ENCODE peak calls at places on chromosomes 5 and 9, in seven cellular contexts. E is DND-41, M is esophagus muscularis mucosa, Y is testis, Q is transverse colon, U is heart right ventricle, S is brain microvascular endothelial cell. L is an unnamed sample.

GRCh38 chr5:93580387-93581100 is 475 bp downstream of the NR2F1-AS1 start:
- DNase-seq in E (no peak), M (peak; percentile 91), Y (no peak), Q (no peak), U (no peak), S (no peak), L (no peak)

GRCh38 chr5:14208071-14209021 is 65.2 kb downstream of the TRIO start:
- DNase-seq in E (no peak), M (no peak), Y (peak; percentile 48), Q (peak; percentile 59), U (no peak), S (peak; percentile 79), L (no peak)

GRCh38 chr9:6842584-6842947 is 84.8 kb downstream of the KDM4C start:
- DNase-seq in E (no peak), M (no peak), Y (no peak), Q (no peak), U (no peak), S (peak; percentile 76), L (no peak)

GRCh38 chr9:101601904-101602765 is 7.4 kb upstream of the PPP3R2 start:
- DNase-seq in E (peak; percentile 6), M (peak; percentile 42), Y (peak; percentile 29), Q (no peak), U (peak; percentile 16), S (peak; percentile 37), L (peak; percentile 64)

GRCh38 chr5:61625682-61626620 is 293.9 kb downstream of the ZSWIM6 start:
- DNase-seq in E (no peak), M (no peak), Y (peak; percentile 88), Q (peak; percentile 83), U (peak; percentile 82), S (no peak), L (peak; percentile 58)

GRCh38 chr5:120454094-120454798 is 9.9 kb upstream of the PRR16 start:
- DNase-seq in E (no peak), M (no peak), Y (no peak), Q (no peak), U (peak; percentile 11), S (peak; percentile 71), L (peak; percentile 90)

GRCh38 chr5:61052870-61053269 is 107.9 kb downstream of the NDUFAF2 start:
- DNase-seq in E (no peak), M (no peak), Y (no peak), Q (no peak), U (no peak), S (peak; percentile 83), L (no peak)

GRCh38 chr9:103319979-103320378 is 324.8 kb downstream of the CYLC2 start:
- DNase-seq in E (no peak), M (no peak), Y (no peak), Q (no peak), U (no peak), S (no peak), L (no peak)

GRCh38 chr9:85040806-85041575 is 371.5 kb downstream of the NTRK2 start:
- DNase-seq in E (no peak), M (no peak), Y (peak; percentile 86), Q (no peak), U (no peak), S (no peak), L (no peak)

GRCh38 chr5:102286465-102286864 is 9.6 kb downstream of the SLCO4C1 start:
- DNase-seq in E (no peak), M (no peak), Y (no peak), Q (no peak), U (no peak), S (no peak), L (no peak)

GRCh38 chr9:91727972-91728371 is 222.1 kb downstream of the ROR2 start:
- DNase-seq in E (no peak), M (no peak), Y (no peak), Q (no peak), U (no peak), S (no peak), L (no peak)

GRCh38 chr5:151454166-151454565 is 6.8 kb downstream of the SLC36A1 start:
- DNase-seq in E (no peak), M (no peak), Y (no peak), Q (peak; percentile 60), U (no peak), S (no peak), L (peak; percentile 23)

GRCh38 chr5:10099548-10099947 is 150.1 kb downstream of the ATPSCKMT start:
- DNase-seq in E (no peak), M (no peak), Y (no peak), Q (no peak), U (no peak), S (no peak), L (no peak)

GRCh38 chr5:10106806-10107205 is 142.9 kb downstream of the ATPSCKMT start:
- DNase-seq in E (no peak), M (no peak), Y (no peak), Q (no peak), U (no peak), S (no peak), L (no peak)

GRCh38 chr5:10106285-10106684 is 143.4 kb downstream of the ATPSCKMT start:
- DNase-seq in E (no peak), M (no peak), Y (no peak), Q (no peak), U (no peak), S (no peak), L (no peak)

DNA sequence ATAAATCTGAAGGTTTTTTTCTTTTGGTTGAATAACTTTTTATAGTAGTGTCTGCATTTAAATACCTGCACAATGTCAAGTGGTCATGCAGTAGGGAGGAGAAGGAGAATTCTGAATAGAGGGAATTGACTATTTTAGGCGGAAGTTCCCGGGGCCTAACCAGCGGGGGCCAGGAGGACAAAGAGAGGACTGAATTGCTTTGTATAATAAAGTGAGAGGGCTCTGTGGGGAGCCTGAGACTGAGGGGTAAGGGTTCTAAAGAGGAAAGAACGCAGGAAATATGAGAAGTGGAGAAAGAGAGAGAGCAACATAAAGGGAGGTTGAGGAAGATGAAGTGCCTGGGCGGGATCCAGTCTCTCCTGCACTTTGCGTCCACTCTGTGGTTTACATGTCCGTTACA is 146.6 kb downstream of the ATPSCKMT start:
- DNase-seq in E (no peak), M (no peak), Y (no peak), Q (no peak), U (no peak), S (no peak), L (no peak)
- H3K4me3 ChIP-seq in E (no peak overlapping the region), M (no peak overlapping the region), Y (no peak overlapping the region), Q (no peak overlapping the region), U (no peak overlapping the region), S (no peak overlapping the region), L (no peak overlapping the region)

DNA sequence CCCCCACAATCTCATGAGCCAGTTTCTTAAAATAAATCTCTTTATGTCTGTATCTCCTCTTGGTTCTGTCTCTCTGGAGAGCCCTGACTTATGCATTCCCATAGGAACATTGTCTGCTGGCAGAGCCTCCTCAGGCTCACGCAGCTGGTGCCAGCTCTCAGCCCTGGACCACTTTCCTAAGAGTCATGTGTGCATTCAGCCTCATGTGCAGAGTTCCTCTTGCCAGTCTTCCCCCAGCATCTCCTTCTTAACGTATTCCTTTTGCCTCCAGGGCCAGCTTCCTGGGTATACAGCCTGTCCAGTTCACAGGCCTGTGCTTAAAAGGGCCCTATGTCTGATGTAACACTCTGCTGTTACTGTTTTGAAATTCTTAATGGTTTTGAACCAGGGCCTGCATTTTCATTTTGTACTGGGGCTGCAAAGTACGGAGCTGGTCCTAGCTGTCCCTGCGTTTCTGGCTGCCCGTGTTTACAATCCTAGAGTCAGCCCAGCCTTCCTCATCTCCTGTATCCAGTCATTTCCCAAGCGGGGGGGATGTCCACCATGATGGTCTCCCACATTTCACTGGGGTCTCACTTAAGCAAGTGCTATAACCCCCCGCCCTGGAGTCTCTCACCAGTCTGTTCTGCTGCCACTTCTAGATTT is 18.1 kb downstream of the ANKRD33B start:
- DNase-seq in E (no peak), M (no peak), Y (no peak), Q (no peak), U (no peak), S (no peak), L (peak; percentile 16)
- H3K36me3 ChIP-seq in E (no peaks in the 10 kb centered on the region), M (no peaks in the 10 kb centered on the region), Y (no peaks in the 10 kb centered on the region), Q (no peaks in the 10 kb centered on the region), U (no peaks in the 10 kb centered on the region), S (no peaks in the 10 kb centered on the region), L (no peaks in the 10 kb centered on the region)

GRCh38 chr5:1669276-1670155 is 130.1 kb downstream of the MRPL36 start:
- DNase-seq in E (no peak), M (peak; percentile 90), Y (no peak), Q (no peak), U (no peak), S (no peak), L (no peak)

GRCh38 chr5:1667648-1668140 is 131.9 kb downstream of the MRPL36 start:
- DNase-seq in E (no peak), M (peak; percentile 89), Y (no peak), Q (no peak), U (no peak), S (no peak), L (no peak)

GRCh38 chr5:1666221-1666620 is 133.4 kb downstream of the MRPL36 start:
- DNase-seq in E (no peak), M (peak; percentile 19), Y (no peak), Q (no peak), U (no peak), S (no peak), L (no peak)

GRCh38 chr5:1666812-1667588 is 132.6 kb downstream of the MRPL36 start:
- DNase-seq in E (no peak), M (peak; percentile 57), Y (peak; percentile 71), Q (peak; percentile 37), U (no peak), S (no peak), L (peak; percentile 46)

DNA sequence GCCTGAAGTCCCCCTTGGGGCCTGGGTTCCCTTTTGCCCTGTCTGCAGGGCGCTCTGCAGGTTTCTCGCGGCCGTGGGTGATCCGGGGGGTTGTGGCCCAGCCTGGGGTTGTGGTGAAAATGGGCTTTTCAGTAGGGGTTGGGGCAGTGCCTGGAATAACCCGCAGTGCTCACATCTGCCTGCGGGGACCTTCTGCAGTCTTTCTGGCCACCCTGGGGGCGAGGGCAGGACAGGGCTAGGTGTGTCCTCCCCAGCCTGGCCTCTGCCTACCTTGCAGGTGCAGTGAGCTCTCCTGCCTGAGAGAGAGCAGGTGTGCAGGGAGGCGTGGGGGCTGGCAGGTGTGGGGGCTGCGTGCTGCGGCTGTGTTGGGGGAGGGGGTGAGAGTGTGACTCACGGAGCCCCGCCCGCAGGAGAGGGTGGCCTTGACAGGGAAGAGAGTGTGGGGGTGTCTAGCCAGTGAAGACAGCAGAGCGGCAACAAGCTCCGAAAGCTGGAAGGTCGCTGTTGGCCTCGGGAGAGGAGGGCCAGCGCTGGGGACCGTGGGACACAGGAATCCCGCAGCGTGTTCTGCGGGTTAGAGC is 131.4 kb downstream of the MRPL36 start:
- DNase-seq in E (no peak), M (no peak), Y (peak; percentile 43), Q (no peak), U (no peak), S (no peak), L (no peak)
- H3K4me3 ChIP-seq in E (no peak overlapping the region), M (no peak overlapping the region), Y (no peak overlapping the region), Q (no peak overlapping the region), U (no peak overlapping the region), S (no peak overlapping the region), L (no peak overlapping the region)

GRCh38 chr5:16666140-16666860 is 49.5 kb upstream of the RETREG1 start:
- DNase-seq in E (no peak), M (no peak), Y (no peak), Q (peak; percentile 20), U (no peak), S (no peak), L (no peak)

GRCh38 chr5:16664368-16664767 is 47.6 kb upstream of the RETREG1 start:
- DNase-seq in E (no peak), M (no peak), Y (no peak), Q (no peak), U (no peak), S (no peak), L (no peak)

GRCh38 chr5:16666861-16667481 is 50.2 kb upstream of the RETREG1 start:
- DNase-seq in E (no peak), M (peak; percentile 84), Y (peak; percentile 52), Q (peak; percentile 63), U (peak; percentile 60), S (no peak), L (peak; percentile 71)

GRCh38 chr5:16663848-16664247 is 47.1 kb upstream of the RETREG1 start:
- DNase-seq in E (no peak), M (no peak), Y (no peak), Q (no peak), U (no peak), S (no peak), L (no peak)

GRCh38 chr5:16665611-16666010 is 48.8 kb upstream of the RETREG1 start:
- DNase-seq in E (no peak), M (no peak), Y (no peak), Q (no peak), U (no peak), S (no peak), L (peak; percentile 25)
- H3K36me3 ChIP-seq in E (no peaks in the 10 kb centered on the region), M (no peaks in the 10 kb centered on the region), Y (no peaks in the 10 kb centered on the region), Q (no peaks in the 10 kb centered on the region), U (no peaks in the 10 kb centered on the region), S (peaks cover 55% of the 10 kb centered on the region), L (peaks cover 7% of the 10 kb centered on the region)

L was measured in cardiac muscle cell.